ENCODE peak calls at places on chromosome 10, in four cellular contexts. O is choroid plexus epithelial cell, E is mammary epithelial cell, F is heart right ventricle. J is an unnamed sample.
A peak's percentile ranks its signal among the peaks of the same experiment; 100 is the strongest.

GRCh38 chr10:35912615-35913170 is 270.6 kb upstream of the FZD8 start:
- DNase-seq in O (peak; percentile 65), F (no peak), E (peak; percentile 86), J (peak; percentile 89)

GRCh38 chr10:11468126-11468742 is 143.2 kb downstream of the USP6NL start:
- DNase-seq in E (no peak), F (no peak), O (peak; percentile 52), J (no peak)

GRCh38 chr10:11162828-11163599 is 145.3 kb downstream of the CELF2 start:
- DNase-seq in O (peak; percentile 10), F (peak; percentile 35), E (no peak), J (no peak)

GRCh38 chr10:126500866-126501265 is 112.6 kb upstream of the ADAM12 start:
- DNase-seq in O (peak; percentile 94), E (no peak), F (no peak), J (peak; percentile 55)

GRCh38 chr10:131724891-131725735 is 175.7 kb upstream of the PPP2R2D start:
- DNase-seq in E (no peak), F (no peak), O (no peak), J (no peak)

GRCh38 chr10:23693895-23694294 is 255.0 kb downstream of the OTUD1 start:
- DNase-seq in O (no peak), E (no peak), F (no peak), J (no peak)

GRCh38 chr10:92327445-92328433 is 36.8 kb downstream of the MARCHF5 start:
- DNase-seq in F (no peak), E (peak; percentile 12), O (no peak), J (peak; percentile 24)

GRCh38 chr10:127945335-127945734 is 38.4 kb downstream of the PTPRE start:
- DNase-seq in O (peak; percentile 54), F (no peak), E (peak; percentile 93), J (peak; percentile 20)

GRCh38 chr10:119131512-119132240 is 27.8 kb downstream of the DENND10 start:
- DNase-seq in F (no peak), O (peak; percentile 66), E (no peak), J (peak; percentile 50)

GRCh38 chr10:44982114-44982460 is 3.5 kb upstream of the DEPP1 start:
- DNase-seq in O (no peak), E (peak; percentile 76), F (peak; percentile 67), J (no peak)

GRCh38 chr10:104077282-104078151 is 8.2 kb downstream of the COL17A1 start:
- DNase-seq in O (peak; percentile 12), E (no peak), F (no peak), J (no peak)

GRCh38 chr10:114042895-114043531 is 653 bp upstream of the ADRB1 start:
- DNase-seq in O (peak; percentile 63), F (peak; percentile 60), E (peak; percentile 37), J (peak; percentile 4)

GRCh38 chr10:43825421-43825820 is 176.7 kb upstream of the ZNF32 start:
- DNase-seq in O (no peak), F (no peak), E (no peak), J (no peak)

GRCh38 chr10:62527019-62527827 is 153.1 kb downstream of the ZNF365 start:
- DNase-seq in E (no peak), F (no peak), O (no peak), J (no peak)

GRCh38 chr10:97123713-97124112 is 62.0 kb downstream of the SLIT1 start:
- DNase-seq in E (no peak), O (no peak), F (no peak), J (no peak)

GRCh38 chr10:96863922-96864543 is 31.9 kb downstream of the LCOR start:
- DNase-seq in O (peak; percentile 47), E (peak; percentile 54), F (no peak), J (peak; percentile 46)

GRCh38 chr10:84654671-84655070 is 326.3 kb downstream of the CCSER2 start:
- DNase-seq in F (no peak), E (peak; percentile 76), O (no peak), J (no peak)

GRCh38 chr10:48670978-48671913 is 13.4 kb upstream of the WDFY4 start:
- DNase-seq in O (no peak), E (no peak), F (no peak), J (no peak)
- H3K4me3 ChIP-seq in O (no peak overlapping the region), E (no peak overlapping the region), F (no peak overlapping the region), J (no peak overlapping the region)

GRCh38 chr10:130159395-130159794 is 23.2 kb downstream of the GLRX3 start:
- DNase-seq in O (no peak), E (no peak), F (no peak), J (no peak)

GRCh38 chr10:130161331-130161730 is 25.1 kb downstream of the GLRX3 start:
- DNase-seq in F (no peak), O (no peak), E (no peak), J (no peak)

DNA sequence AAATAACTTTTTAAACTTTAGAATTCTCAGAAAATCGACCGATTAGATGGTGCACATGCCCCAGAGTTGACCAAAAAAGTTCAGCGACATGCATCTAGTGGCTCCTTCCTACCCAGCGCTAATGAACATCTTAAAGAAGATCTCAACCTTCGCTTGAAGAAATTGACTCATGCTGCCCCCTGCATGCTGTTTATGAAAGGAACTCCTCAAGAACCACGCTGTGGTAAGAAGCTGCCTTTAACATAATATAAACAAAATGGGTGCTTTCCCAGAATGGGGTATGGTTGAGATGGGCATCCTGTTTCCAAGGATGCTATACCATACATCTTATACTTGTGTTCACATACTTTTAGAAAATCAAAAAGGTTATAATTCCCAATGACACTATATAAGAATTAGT is 24.6 kb downstream of the GLRX3 start:
- DNase-seq in F (no peak), E (no peak), O (peak; percentile 71), J (no peak)
- TF ChIP-seq CTCF in F (no peak), E (no peak), O (peak; percentile 59), J (no peak)

GRCh38 chr10:102644646-102645387 is 538 bp downstream of the TRIM8 start:
- DNase-seq in F (peak; percentile 88), O (peak; percentile 79), E (peak; percentile 72), J (peak; percentile 61)

GRCh38 chr10:102641880-102642552 is 2.3 kb upstream of the TRIM8 start:
- DNase-seq in E (peak; percentile 93), F (peak; percentile 99), O (peak; percentile 99), J (peak; percentile 96)

GRCh38 chr10:102642553-102643345 is 1.5 kb upstream of the TRIM8 start:
- DNase-seq in F (peak; percentile 72), O (peak; percentile 60), E (peak; percentile 61), J (peak; percentile 90)

GRCh38 chr10:102644066-102644645 is at the start of gene TRIM8:
- DNase-seq in O (peak; percentile 57), F (peak; percentile 69), E (peak; percentile 52), J (no peak)

GRCh38 chr10:102643346-102644065 is 773 bp upstream of the TRIM8 start:
- DNase-seq in O (peak; percentile 82), E (peak; percentile 58), F (peak; percentile 69), J (peak; percentile 78)
- H3K4me3 ChIP-seq in O (peak overlapping the region; percentile 85), E (peak overlapping the region; percentile 93), F (peak overlapping the region; percentile 71), J (peak overlapping the region; percentile 95)

GRCh38 chr10:129662386-129662785 is 195.3 kb downstream of the MGMT start:
- DNase-seq in F (no peak), E (no peak), O (no peak), J (no peak)
- TF ChIP-seq CTCF in F (no peak), E (no peak), O (peak; percentile 3), J (peak; percentile 5)

DNA sequence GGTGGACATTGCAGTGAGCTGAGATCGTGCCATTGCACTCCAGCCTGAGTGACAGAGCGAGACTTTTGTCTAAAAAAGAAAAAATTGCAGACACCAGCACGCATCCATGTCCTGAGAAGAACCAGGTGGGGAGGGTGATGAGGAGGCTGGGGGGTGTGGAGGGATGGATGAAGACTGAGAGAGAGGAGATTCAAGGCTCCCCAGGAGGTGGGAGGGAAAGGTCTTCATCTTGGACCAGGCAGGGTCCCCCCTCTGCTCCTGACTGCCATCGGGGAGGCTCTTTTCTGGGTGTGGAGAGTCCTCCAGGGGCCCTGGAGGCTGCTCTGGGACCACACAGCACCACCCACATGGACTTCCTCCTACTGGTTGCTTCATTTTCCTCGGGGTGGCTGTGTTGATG is 1.5 kb downstream of the SCART1 start:
- DNase-seq in F (no peak), O (no peak), E (no peak), J (no peak)
- H3K4me3 ChIP-seq in F (no peak overlapping the region), O (no peak overlapping the region), E (no peak overlapping the region), J (no peak overlapping the region)

DNA sequence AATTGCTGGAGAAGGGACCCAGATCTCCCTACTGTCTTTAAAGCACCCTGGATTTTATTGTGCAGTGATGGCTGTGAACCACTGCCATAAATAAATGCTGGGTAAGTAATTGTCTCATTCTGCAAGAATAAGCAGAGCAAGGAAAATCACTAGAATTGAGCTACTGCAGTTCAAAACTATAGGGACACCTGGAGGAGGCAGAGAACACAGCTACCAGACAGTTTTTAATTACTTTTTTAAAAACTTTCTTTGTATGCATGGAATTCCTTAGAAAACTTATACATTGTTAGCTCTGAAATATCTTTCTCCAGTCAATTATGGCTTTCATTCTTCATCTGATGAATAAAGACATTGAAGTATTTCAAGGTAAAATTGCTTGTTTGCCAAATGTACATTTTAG is 866.3 kb upstream of the GHITM start:
- DNase-seq in E (no peak), F (no peak), O (peak; percentile 1), J (no peak)
- TF ChIP-seq CTCF in E (no peak), F (no peak), O (no peak), J (no peak)

GRCh38 chr10:80453392-80453714 is 757 bp upstream of the TSPAN14 start:
- DNase-seq in E (no peak), O (no peak), F (no peak), J (no peak)

GRCh38 chr10:80452069-80452468 is 2.0 kb upstream of the TSPAN14 start:
- DNase-seq in F (no peak), E (no peak), O (no peak), J (no peak)

GRCh38 chr10:80453715-80454525 is at the start of gene TSPAN14:
- DNase-seq in F (peak; percentile 90), E (peak; percentile 78), O (peak; percentile 81), J (peak; percentile 79)

GRCh38 chr10:80451132-80451531 is 3.0 kb upstream of the TSPAN14 start:
- DNase-seq in E (no peak), O (no peak), F (no peak), J (no peak)

GRCh38 chr10:80452688-80453391 is 1.3 kb upstream of the TSPAN14 start:
- DNase-seq in E (peak; percentile 60), F (no peak), O (no peak), J (no peak)
- H3K4me3 ChIP-seq in E (no peak overlapping the region), F (peak overlapping the region; percentile 40), O (no peak overlapping the region), J (no peak overlapping the region)

GRCh38 chr10:70676511-70676910 is 4.2 kb downstream of the ADAMTS14 start:
- DNase-seq in F (no peak), E (no peak), O (no peak), J (no peak)
- TF ChIP-seq CTCF in F (no peak), E (no peak), O (no peak), J (no peak)

GRCh38 chr10:133388973-133389818 is 4.8 kb upstream of the MTG1 start:
- DNase-seq in E (no peak), O (no peak), F (no peak), J (no peak)
- H3K4me3 ChIP-seq in E (no peak overlapping the region), O (no peak overlapping the region), F (no peak overlapping the region), J (no peak overlapping the region)

GRCh38 chr10:130341325-130341724 is 205.1 kb downstream of the GLRX3 start:
- DNase-seq in F (no peak), O (no peak), E (no peak), J (no peak)
- TF ChIP-seq CTCF in F (peak; percentile 58), O (peak; percentile 21), E (no peak), J (no peak)

J was measured in fibroblast of the aortic adventitia.